ENCODE peak calls at places on chromosomes 12 and 14, in eight cellular contexts. I is astrocyte of the spinal cord, H is fibroblast of lung, T is PC-3, V is nephron progenitor cell, J is cardiac fibroblast, A is foreskin keratinocyte, N is foreskin fibroblast. P is an unnamed sample.

GRCh38 chr12:91910871-91911388 is 234.7 kb downstream of the BTG1 start:
- DNase-seq in N (no peak), J (no peak), I (no peak), V (no peak), T (no peak), A (no peak), H (no peak), P (no peak)

GRCh38 chr14:31785574-31785973 is 224.4 kb downstream of the NUBPL start:
- DNase-seq in T (peak), V (no peak), J (no peak), A (no peak), I (no peak), N (no peak), H (no peak), P (no peak)

GRCh38 chr12:58882796-58883195 is 37.5 kb downstream of the LRIG3 start:
- DNase-seq in V (no peak), N (no peak), T (no peak), A (no peak), I (no peak), H (no peak), J (no peak), P (no peak)

GRCh38 chr12:16165506-16165905 is 112.0 kb downstream of the SLC15A5 start:
- DNase-seq in N (peak), V (peak), I (peak), H (peak), T (peak), J (peak), A (peak), P (no peak)

GRCh38 chr12:76346798-76347420 is 1.3 kb downstream of the BBS10 start:
- DNase-seq in T (peak), N (peak), A (peak), V (no peak), J (peak), I (peak), H (peak), P (peak)

GRCh38 chr14:34678306-34678705 is 36.1 kb downstream of the CFL2 start:
- DNase-seq in N (no peak), J (peak), T (no peak), A (peak), V (no peak), H (peak), I (peak), P (no peak)

GRCh38 chr12:76029982-76030377 is 1.6 kb downstream of the PHLDA1 start:
- DNase-seq in T (peak), J (peak), N (no peak), H (peak), V (peak), A (no peak), I (peak), P (peak)

GRCh38 chr12:48580831-48581230 is 11.0 kb upstream of the LALBA start:
- DNase-seq in I (no peak), T (peak), N (no peak), V (no peak), J (no peak), A (peak), H (no peak), P (no peak)

GRCh38 chr14:33972522-33973162 is 21.8 kb upstream of the EGLN3 start:
- DNase-seq in H (no peak), V (no peak), A (no peak), I (no peak), N (no peak), T (no peak), J (no peak), P (no peak)

GRCh38 chr14:36975834-36976233 is 196.6 kb downstream of the SLC25A21 start:
- DNase-seq in A (no peak), N (no peak), J (no peak), V (no peak), H (no peak), I (no peak), T (peak), P (no peak)

GRCh38 chr14:98761993-98762392 is 510.0 kb downstream of the BCL11B start:
- DNase-seq in N (no peak), V (no peak), I (no peak), A (no peak), J (no peak), T (no peak), H (no peak), P (no peak)

GRCh38 chr12:20646239-20646827 is 48.8 kb upstream of the SLCO1C1 start:
- DNase-seq in A (peak), N (peak), H (peak), J (peak), T (peak), V (no peak), I (peak), P (peak)

GRCh38 chr12:85580562-85581168 is 255.5 kb downstream of the RASSF9 start:
- DNase-seq in A (no peak), H (peak), T (peak), V (no peak), I (no peak), N (no peak), J (peak), P (no peak)

GRCh38 chr12:77914089-77914488 is 83.4 kb downstream of the NAV3 start:
- DNase-seq in I (no peak), T (no peak), H (no peak), J (peak), V (no peak), N (no peak), A (no peak), P (no peak)

GRCh38 chr14:32201816-32202467 is at the start of gene RNU6-7:
- DNase-seq in J (peak), A (peak), T (no peak), N (no peak), I (no peak), H (peak), V (peak), P (no peak)

GRCh38 chr12:32679091-32679909 is at the start of gene DNM1L:
- DNase-seq in T (peak), A (peak), N (peak), V (peak), J (peak), H (peak), I (peak), P (peak)

GRCh38 chr14:64773046-64773445 is 68.8 kb downstream of the PLEKHG3 start:
- DNase-seq in V (no peak), H (no peak), I (no peak), J (no peak), N (no peak), A (no peak), T (no peak), P (no peak)

GRCh38 chr12:3083949-3084348 is 6.8 kb downstream of the TSPAN9 start:
- DNase-seq in T (no peak), I (no peak), V (no peak), N (no peak), H (no peak), A (no peak), J (peak), P (no peak)

GRCh38 chr14:73524493-73524892 is 12.4 kb upstream of the ACOT1 start:
- DNase-seq in N (no peak), J (no peak), V (no peak), T (peak), I (no peak), H (no peak), A (no peak), P (no peak)

DNA sequence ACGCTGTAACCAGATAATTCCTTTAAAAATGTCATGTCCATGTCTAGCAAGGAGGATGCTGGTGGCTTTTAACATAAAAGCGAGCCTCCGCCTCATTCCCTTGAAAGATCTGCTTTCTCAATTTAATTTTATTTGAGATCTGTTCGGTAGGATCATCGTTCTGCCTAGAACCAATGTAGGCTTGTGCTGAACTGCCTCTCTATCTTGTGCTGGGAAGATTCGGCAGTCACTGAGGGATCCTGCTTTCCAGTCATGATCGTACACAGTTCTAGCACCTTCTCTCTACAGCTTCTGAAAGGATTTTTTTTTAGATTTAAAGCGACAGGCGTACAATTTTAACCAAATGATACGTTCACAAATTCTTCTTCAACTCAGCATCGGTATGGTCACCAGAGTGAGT is 54.3 kb downstream of the PEBP1 start:
- DNase-seq in A (no peak), V (no peak), T (no peak), I (peak), J (peak), H (peak), N (peak), P (no peak)
- TF ChIP-seq CTCF in A (no peak), V (no peak), T (no peak), I (no peak), J (no peak), H (no peak), N (no peak), P (no peak)

GRCh38 chr12:93127582-93128331 is 198.7 kb upstream of the EEA1 start:
- DNase-seq in T (no peak), V (no peak), H (peak), J (peak), A (peak), N (peak), I (peak), P (no peak)
- TF ChIP-seq CTCF in T (no peak), V (no peak), H (no peak), J (peak), A (peak), N (no peak), I (peak), P (no peak)

DNA sequence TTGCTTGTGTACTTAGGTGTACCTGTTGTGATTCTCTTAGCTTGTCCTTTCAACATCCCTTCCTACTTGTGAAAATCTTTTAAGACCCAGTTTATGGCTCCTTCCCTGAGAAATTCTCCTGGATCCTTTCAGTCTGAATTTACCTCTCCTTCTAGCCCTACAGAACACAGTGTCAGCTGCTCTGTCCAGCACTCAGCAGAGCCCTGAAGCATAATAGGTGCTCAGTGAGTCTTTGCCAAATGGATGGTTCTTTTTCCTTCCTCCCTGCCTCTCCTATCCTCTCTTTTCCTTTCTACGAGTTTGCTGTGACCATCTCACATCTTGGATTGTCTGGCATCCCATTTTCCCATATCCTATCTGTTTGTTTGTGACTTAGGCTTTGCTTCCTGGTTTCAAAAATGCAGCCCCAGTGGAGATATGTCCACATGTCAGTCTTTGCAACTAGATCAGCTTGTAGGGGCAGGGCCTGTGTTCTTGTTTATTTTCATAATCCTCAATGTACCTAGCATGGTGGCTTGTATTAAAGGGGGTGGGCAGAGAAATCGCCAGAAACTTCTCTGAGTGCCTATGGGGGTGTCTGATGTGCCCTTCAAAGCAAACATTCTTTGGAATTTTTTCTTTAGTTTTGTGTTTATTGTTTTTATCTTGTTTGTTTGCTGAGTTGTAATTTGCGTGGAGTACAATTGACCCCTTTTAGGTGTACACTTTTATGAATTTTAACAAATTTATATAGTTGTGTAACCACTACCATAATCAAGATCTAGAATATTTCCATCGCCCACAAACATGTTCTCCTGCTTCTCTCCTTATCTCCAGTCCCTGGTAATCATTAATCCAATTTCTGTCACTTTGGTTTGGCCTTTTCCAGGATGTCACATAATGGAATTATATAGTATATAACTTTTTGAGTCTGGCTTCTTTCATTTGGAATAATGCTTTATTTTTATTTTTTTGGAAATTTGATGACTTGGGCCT is 62.8 kb downstream of the SMOC1 start:
- DNase-seq in T (no peak), V (no peak), H (no peak), I (no peak), N (no peak), A (no peak), J (no peak), P (no peak)
- TF ChIP-seq CTCF in T (no peak), V (no peak), H (no peak), I (no peak), N (no peak), A (no peak), J (no peak), P (no peak)

GRCh38 chr14:22837059-22837749 is 819 bp downstream of the MMP14 start:
- DNase-seq in T (peak), N (no peak), A (no peak), J (peak), I (peak), V (peak), H (peak), P (no peak)

GRCh38 chr14:22837750-22838538 is 1.6 kb downstream of the MMP14 start:
- DNase-seq in V (no peak), N (no peak), J (peak), A (peak), T (peak), H (peak), I (peak), P (no peak)

GRCh38 chr14:22838631-22839041 is 2.3 kb downstream of the MMP14 start:
- DNase-seq in N (no peak), A (peak), J (peak), V (no peak), H (peak), I (peak), T (no peak), P (no peak)

GRCh38 chr14:22835505-22835904 is 880 bp upstream of the MMP14 start:
- DNase-seq in A (no peak), N (no peak), J (no peak), V (no peak), H (no peak), I (no peak), T (no peak), P (no peak)

DNA sequence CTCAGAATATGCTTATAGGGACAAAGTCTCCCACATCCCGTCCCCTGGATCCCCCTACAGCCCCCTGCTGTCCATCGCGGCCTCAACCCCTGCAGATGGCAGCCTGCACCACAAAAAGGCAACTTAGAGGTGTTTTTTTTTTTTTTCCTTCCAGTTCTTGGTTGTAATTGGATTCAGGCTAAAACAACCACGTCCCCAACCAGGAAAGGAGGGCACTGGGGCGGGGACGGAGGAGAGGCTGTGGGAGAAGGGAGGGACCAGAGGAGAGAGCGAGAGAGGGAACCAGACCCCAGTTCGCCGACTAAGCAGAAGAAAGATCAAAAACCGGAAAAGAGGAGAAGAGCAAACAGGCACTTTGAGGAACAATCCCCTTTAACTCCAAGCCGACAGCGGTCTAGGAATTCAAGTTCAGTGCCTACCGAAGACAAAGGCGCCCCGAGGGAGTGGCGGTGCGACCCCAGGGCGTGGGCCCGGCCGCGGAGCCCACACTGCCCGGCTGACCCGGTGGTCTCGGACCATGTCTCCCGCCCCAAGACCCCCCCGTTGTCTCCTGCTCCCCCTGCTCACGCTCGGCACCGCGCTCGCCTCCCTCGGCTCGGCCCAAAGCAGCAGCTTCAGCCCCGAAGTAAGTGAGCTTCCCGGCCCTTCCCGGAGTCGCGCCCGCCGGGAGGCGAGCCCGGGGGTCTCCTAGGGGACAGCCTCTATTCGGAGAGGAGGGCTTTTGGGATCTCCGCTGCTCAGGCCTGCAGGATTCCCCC is at the start of gene MMP14:
- DNase-seq in J (peak), T (peak), A (peak), I (peak), N (peak), H (peak), V (peak), P (no peak)
- TF ChIP-seq CTCF in J (peak), T (peak), A (peak), I (peak), N (peak), H (peak), V (peak), P (no peak)

GRCh38 chr12:52127683-52128450 is 48.4 kb downstream of the SMIM41 start:
- DNase-seq in I (no peak), T (no peak), N (no peak), J (no peak), V (no peak), A (no peak), H (no peak), P (no peak)

GRCh38 chr12:52122904-52123303 is 43.4 kb downstream of the SMIM41 start:
- DNase-seq in A (no peak), T (no peak), N (no peak), J (no peak), I (no peak), V (no peak), H (no peak), P (no peak)

GRCh38 chr12:52126605-52127578 is 47.4 kb downstream of the SMIM41 start:
- DNase-seq in N (peak), J (peak), H (no peak), T (peak), V (no peak), A (no peak), I (no peak), P (no peak)

GRCh38 chr12:52125499-52125900 is 46.0 kb downstream of the SMIM41 start:
- DNase-seq in A (no peak), T (no peak), I (no peak), V (no peak), N (no peak), H (no peak), J (no peak), P (no peak)

GRCh38 chr12:52126050-52126604 is 46.6 kb downstream of the SMIM41 start:
- DNase-seq in I (no peak), J (no peak), A (no peak), V (no peak), N (no peak), H (no peak), T (no peak), P (peak)
- TF ChIP-seq CTCF in I (no peak), J (no peak), A (no peak), V (no peak), N (no peak), H (no peak), T (no peak), P (no peak)

GRCh38 chr14:68758301-68758700 is 34.6 kb downstream of the ZFP36L1 start:
- DNase-seq in J (no peak), V (no peak), I (no peak), H (no peak), N (no peak), A (no peak), T (no peak), P (no peak)

GRCh38 chr14:68761391-68761790 is 31.5 kb downstream of the ZFP36L1 start:
- DNase-seq in N (no peak), J (no peak), A (no peak), I (no peak), V (no peak), H (no peak), T (no peak), P (no peak)

GRCh38 chr14:68760771-68761170 is 32.1 kb downstream of the ZFP36L1 start:
- DNase-seq in A (no peak), T (no peak), N (no peak), V (no peak), H (no peak), I (no peak), J (no peak), P (no peak)

GRCh38 chr14:68759017-68759569 is 33.8 kb downstream of the ZFP36L1 start:
- DNase-seq in V (no peak), N (no peak), T (no peak), H (no peak), J (no peak), A (no peak), I (no peak), P (no peak)

GRCh38 chr14:68759912-68760311 is 33.0 kb downstream of the ZFP36L1 start:
- DNase-seq in N (no peak), V (no peak), I (no peak), J (no peak), H (no peak), T (no peak), A (no peak), P (no peak)
- TF ChIP-seq CTCF in N (no peak), V (no peak), I (no peak), J (no peak), H (no peak), T (no peak), A (no peak), P (no peak)

GRCh38 chr12:64931981-64932380 is 107.5 kb downstream of the TBC1D30 start:
- DNase-seq in H (no peak), A (no peak), T (no peak), V (no peak), N (no peak), J (no peak), I (no peak), P (no peak)

GRCh38 chr12:64931321-64931720 is 106.9 kb downstream of the TBC1D30 start:
- DNase-seq in I (no peak), V (no peak), A (no peak), J (no peak), T (no peak), H (no peak), N (no peak), P (no peak)
- TF ChIP-seq CTCF in I (no peak), V (no peak), A (no peak), J (no peak), T (no peak), H (no peak), N (no peak), P (no peak)